ENCODE peak calls at places on chromosomes 16 and 17, in six cellular contexts. One of them, this sample, is unnamed.

GRCh38 chr17:53780320-53780719 is 42.4 kb upstream of the KIF2B start:
- DNase-seq in spleen: no peak
- DNase-seq in GM12878: no peak
- DNase-seq in sigmoid colon: no peak
- DNase-seq in A549: no peak
- DNase-seq in uterus: no peak
- DNase-seq in this sample: no peak

GRCh38 chr17:35871415-35871814 is 2.7 kb upstream of the HEATR9 start:
- DNase-seq in spleen: no peak
- DNase-seq in A549: no peak
- DNase-seq in uterus: no peak
- DNase-seq in sigmoid colon: no peak
- DNase-seq in GM12878: no peak
- DNase-seq in this sample: no peak

GRCh38 chr17:70298929-70299529 is 129.7 kb downstream of the KCNJ2 start:
- DNase-seq in sigmoid colon: no peak
- DNase-seq in GM12878: peak
- DNase-seq in A549: no peak
- DNase-seq in spleen: no peak
- DNase-seq in uterus: no peak
- DNase-seq in this sample: no peak

GRCh38 chr17:62819511-62820221 is 11.6 kb upstream of the MARCHF10 start:
- DNase-seq in uterus: peak
- DNase-seq in sigmoid colon: peak
- DNase-seq in A549: peak
- DNase-seq in GM12878: no peak
- DNase-seq in spleen: no peak
- DNase-seq in this sample: peak

GRCh38 chr17:49519781-49520180 is 24.7 kb downstream of the NGFR start:
- DNase-seq in A549: no peak
- DNase-seq in sigmoid colon: no peak
- DNase-seq in uterus: no peak
- DNase-seq in spleen: no peak
- DNase-seq in GM12878: no peak
- DNase-seq in this sample: no peak

GRCh38 chr17:58082341-58082869 is 814 bp upstream of the DYNLL2 start:
- DNase-seq in sigmoid colon: no peak
- DNase-seq in GM12878: no peak
- DNase-seq in A549: no peak
- DNase-seq in uterus: no peak
- DNase-seq in spleen: no peak
- DNase-seq in this sample: no peak

GRCh38 chr17:73532441-73532901 is 111.8 kb downstream of the SDK2 start:
- DNase-seq in A549: no peak
- DNase-seq in sigmoid colon: no peak
- DNase-seq in GM12878: no peak
- DNase-seq in spleen: no peak
- DNase-seq in uterus: no peak
- DNase-seq in this sample: no peak

GRCh38 chr16:71637398-71637797 is 11.4 kb downstream of the MARVELD3 start:
- DNase-seq in GM12878: no peak
- DNase-seq in sigmoid colon: no peak
- DNase-seq in spleen: no peak
- DNase-seq in A549: no peak
- DNase-seq in uterus: no peak
- DNase-seq in this sample: no peak

GRCh38 chr16:31072540-31073072 is 1.4 kb downstream of the ZNF668 start:
- DNase-seq in spleen: no peak
- DNase-seq in A549: peak
- DNase-seq in sigmoid colon: peak
- DNase-seq in uterus: no peak
- DNase-seq in GM12878: no peak
- DNase-seq in this sample: peak

GRCh38 chr17:50176559-50177471 is 11.0 kb downstream of the SGCA start:
- DNase-seq in spleen: no peak
- DNase-seq in uterus: no peak
- DNase-seq in GM12878: no peak
- DNase-seq in A549: peak
- DNase-seq in sigmoid colon: no peak
- DNase-seq in this sample: no peak

GRCh38 chr17:38703742-38704644 is 1.1 kb upstream of the MLLT6 start:
- DNase-seq in A549: no peak
- DNase-seq in GM12878: no peak
- DNase-seq in uterus: peak
- DNase-seq in sigmoid colon: peak
- DNase-seq in spleen: peak
- DNase-seq in this sample: peak

GRCh38 chr16:49617016-49617569 is 238.8 kb downstream of the ZNF423 start:
- DNase-seq in GM12878: no peak
- DNase-seq in uterus: peak
- DNase-seq in spleen: peak
- DNase-seq in sigmoid colon: peak
- DNase-seq in A549: no peak
- DNase-seq in this sample: no peak

GRCh38 chr17:58315281-58315711 is 13.3 kb downstream of the TSPOAP1 start:
- DNase-seq in uterus: peak
- DNase-seq in spleen: peak
- DNase-seq in A549: no peak
- DNase-seq in sigmoid colon: no peak
- DNase-seq in GM12878: no peak
- DNase-seq in this sample: no peak

GRCh38 chr17:5583426-5584382 is 605 bp downstream of the NLRP1 start:
- DNase-seq in spleen: peak
- DNase-seq in GM12878: no peak
- DNase-seq in A549: no peak
- DNase-seq in uterus: peak
- DNase-seq in sigmoid colon: no peak
- DNase-seq in this sample: no peak

GRCh38 chr17:83086197-83086880 is 6.9 kb downstream of the METRNL start:
- DNase-seq in uterus: no peak
- DNase-seq in GM12878: no peak
- DNase-seq in sigmoid colon: no peak
- DNase-seq in spleen: no peak
- DNase-seq in A549: no peak
- DNase-seq in this sample: no peak

GRCh38 chr17:55730808-55731207 is 8.1 kb upstream of the TMEM100 start:
- DNase-seq in sigmoid colon: peak
- DNase-seq in spleen: no peak
- DNase-seq in A549: no peak
- DNase-seq in uterus: no peak
- DNase-seq in GM12878: no peak
- DNase-seq in this sample: no peak
- TF ChIP-seq POLR2A in sigmoid colon: no peak
- TF ChIP-seq POLR2A in spleen: no peak
- TF ChIP-seq POLR2A in A549: no peak
- TF ChIP-seq POLR2A in uterus: no peak
- TF ChIP-seq POLR2A in GM12878: no peak
- TF ChIP-seq POLR2A in this sample: no peak

GRCh38 chr17:68290955-68291835 is at the start of the genes ARSG and SLC16A6:
- DNase-seq in GM12878: no peak
- DNase-seq in uterus: no peak
- DNase-seq in spleen: peak
- DNase-seq in sigmoid colon: no peak
- DNase-seq in A549: peak
- DNase-seq in this sample: peak
- TF ChIP-seq POLR2A in GM12878: no peak
- TF ChIP-seq POLR2A in uterus: no peak
- TF ChIP-seq POLR2A in spleen: no peak
- TF ChIP-seq POLR2A in sigmoid colon: no peak
- TF ChIP-seq POLR2A in A549: peak
- TF ChIP-seq POLR2A in this sample: no peak

DNA sequence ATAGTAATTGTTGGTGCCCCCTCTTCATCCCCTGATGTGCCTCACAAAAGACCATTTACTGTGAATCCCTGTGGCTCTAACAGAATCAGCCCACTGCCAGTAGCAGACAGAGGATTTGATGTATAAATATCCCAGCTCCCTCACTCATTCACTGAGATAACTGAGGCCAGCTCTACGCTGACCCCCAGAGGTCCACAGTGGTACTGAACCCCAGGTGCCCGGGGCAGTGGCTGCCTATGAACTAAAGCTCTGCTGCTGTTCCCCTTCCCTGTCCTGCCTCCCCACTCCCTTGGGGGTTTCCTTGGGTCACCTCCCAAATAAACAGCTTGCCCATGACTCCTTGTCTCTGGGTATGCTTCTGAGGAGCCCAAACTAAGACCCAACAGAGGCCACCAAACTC is 295.8 kb downstream of the FOXL1 start:
- DNase-seq in sigmoid colon: no peak
- DNase-seq in A549: no peak
- DNase-seq in spleen: no peak
- DNase-seq in GM12878: no peak
- DNase-seq in uterus: no peak
- DNase-seq in this sample: no peak
- TF ChIP-seq POLR2A in sigmoid colon: no peak
- TF ChIP-seq POLR2A in A549: no peak
- TF ChIP-seq POLR2A in spleen: no peak
- TF ChIP-seq POLR2A in GM12878: no peak
- TF ChIP-seq POLR2A in uterus: no peak
- TF ChIP-seq POLR2A in this sample: no peak

GRCh38 chr16:50953266-50953665 is 197.8 kb downstream of the SALL1 start:
- DNase-seq in spleen: no peak
- DNase-seq in uterus: no peak
- DNase-seq in sigmoid colon: no peak
- DNase-seq in GM12878: no peak
- DNase-seq in A549: no peak
- DNase-seq in this sample: no peak

GRCh38 chr16:50956637-50957036 is 194.4 kb downstream of the SALL1 start:
- DNase-seq in sigmoid colon: no peak
- DNase-seq in GM12878: no peak
- DNase-seq in A549: no peak
- DNase-seq in uterus: no peak
- DNase-seq in spleen: no peak
- DNase-seq in this sample: no peak

GRCh38 chr16:50954469-50954868 is 196.6 kb downstream of the SALL1 start:
- DNase-seq in sigmoid colon: no peak
- DNase-seq in spleen: no peak
- DNase-seq in uterus: no peak
- DNase-seq in GM12878: no peak
- DNase-seq in A549: no peak
- DNase-seq in this sample: no peak

GRCh38 chr16:50950955-50951354 is 200.1 kb downstream of the SALL1 start:
- DNase-seq in A549: no peak
- DNase-seq in spleen: no peak
- DNase-seq in sigmoid colon: no peak
- DNase-seq in GM12878: no peak
- DNase-seq in uterus: no peak
- DNase-seq in this sample: no peak

GRCh38 chr16:50955311-50955710 is 195.8 kb downstream of the SALL1 start:
- DNase-seq in uterus: no peak
- DNase-seq in A549: no peak
- DNase-seq in GM12878: no peak
- DNase-seq in spleen: no peak
- DNase-seq in sigmoid colon: no peak
- DNase-seq in this sample: no peak
- TF ChIP-seq POLR2A in uterus: no peak
- TF ChIP-seq POLR2A in A549: no peak
- TF ChIP-seq POLR2A in GM12878: no peak
- TF ChIP-seq POLR2A in spleen: no peak
- TF ChIP-seq POLR2A in sigmoid colon: no peak
- TF ChIP-seq POLR2A in this sample: no peak

GRCh38 chr16:2761886-2762583 is 9.6 kb downstream of the SRRM2 start:
- DNase-seq in spleen: peak
- DNase-seq in sigmoid colon: no peak
- DNase-seq in uterus: no peak
- DNase-seq in GM12878: no peak
- DNase-seq in A549: no peak
- DNase-seq in this sample: no peak
- TF ChIP-seq POLR2A in spleen: no peak
- TF ChIP-seq POLR2A in sigmoid colon: no peak
- TF ChIP-seq POLR2A in uterus: no peak
- TF ChIP-seq POLR2A in GM12878: peak
- TF ChIP-seq POLR2A in A549: no peak
- TF ChIP-seq POLR2A in this sample: no peak

DNA sequence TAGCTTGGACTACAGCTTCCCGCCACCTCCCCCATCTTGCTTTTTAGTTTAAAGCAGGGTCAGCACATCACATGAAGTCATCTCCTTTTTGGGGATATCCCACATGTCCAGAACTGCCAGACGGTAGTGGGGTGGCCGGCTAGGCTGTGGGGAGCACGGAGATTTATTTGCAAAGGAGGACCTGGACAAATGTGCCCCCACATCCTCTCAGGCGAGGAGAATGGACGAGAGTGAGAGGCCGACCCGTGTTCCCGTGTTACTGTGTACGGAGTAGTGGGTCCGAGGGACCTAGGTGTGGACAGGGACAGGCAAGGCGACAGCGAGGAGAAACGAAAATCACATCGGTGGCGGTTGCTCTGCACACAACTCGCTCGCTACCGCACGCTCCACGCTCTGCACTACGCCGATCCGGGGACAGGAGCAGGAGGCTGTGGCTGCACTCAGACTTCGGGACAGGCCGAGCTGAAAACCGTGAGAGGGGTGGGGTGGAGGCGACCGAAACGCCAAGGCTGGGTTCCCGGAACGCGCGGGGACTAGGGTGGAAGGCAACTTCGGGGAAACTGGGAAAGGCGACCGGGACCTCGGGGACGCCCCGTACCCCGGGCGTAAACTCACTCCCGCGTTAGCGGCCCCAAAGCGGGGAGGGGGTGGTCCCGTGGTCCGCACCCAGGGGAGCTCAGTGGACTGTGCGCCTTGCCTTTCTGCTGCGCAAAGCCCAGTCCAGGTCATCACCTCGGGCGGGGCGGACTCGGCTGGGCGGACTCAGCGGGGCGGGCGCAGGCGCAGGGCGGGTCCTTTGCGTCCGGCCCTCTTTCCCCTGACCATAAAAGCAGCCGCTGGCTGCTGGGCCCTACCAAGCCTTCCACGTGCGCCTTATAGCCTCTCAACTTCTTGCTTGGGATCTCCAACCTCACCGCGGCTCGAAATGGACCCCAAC is at the start of gene MT1A:
- DNase-seq in sigmoid colon: peak
- DNase-seq in A549: peak
- DNase-seq in uterus: peak
- DNase-seq in spleen: peak
- DNase-seq in GM12878: no peak
- DNase-seq in this sample: no peak
- TF ChIP-seq POLR2A in sigmoid colon: no peak
- TF ChIP-seq POLR2A in A549: peak
- TF ChIP-seq POLR2A in uterus: peak
- TF ChIP-seq POLR2A in spleen: no peak
- TF ChIP-seq POLR2A in GM12878: no peak
- TF ChIP-seq POLR2A in this sample: peak

GRCh38 chr17:15652960-15653359 is 31.2 kb downstream of the TRIM16 start:
- DNase-seq in GM12878: no peak
- DNase-seq in A549: no peak
- DNase-seq in sigmoid colon: no peak
- DNase-seq in spleen: no peak
- DNase-seq in uterus: no peak
- DNase-seq in this sample: no peak

GRCh38 chr17:15648384-15648783 is 28.9 kb upstream of the FBXW10B start:
- DNase-seq in A549: no peak
- DNase-seq in uterus: no peak
- DNase-seq in GM12878: no peak
- DNase-seq in spleen: no peak
- DNase-seq in sigmoid colon: no peak
- DNase-seq in this sample: no peak

GRCh38 chr17:15651001-15651582 is 31.6 kb upstream of the FBXW10B start:
- DNase-seq in spleen: no peak
- DNase-seq in sigmoid colon: peak
- DNase-seq in GM12878: no peak
- DNase-seq in A549: peak
- DNase-seq in uterus: no peak
- DNase-seq in this sample: no peak

GRCh38 chr17:15649861-15650391 is 30.4 kb upstream of the FBXW10B start:
- DNase-seq in sigmoid colon: peak
- DNase-seq in A549: peak
- DNase-seq in spleen: no peak
- DNase-seq in GM12878: no peak
- DNase-seq in uterus: peak
- DNase-seq in this sample: peak

GRCh38 chr17:15651583-15652110 is 32.1 kb upstream of the FBXW10B start:
- DNase-seq in GM12878: peak
- DNase-seq in uterus: peak
- DNase-seq in sigmoid colon: peak
- DNase-seq in A549: peak
- DNase-seq in spleen: peak
- DNase-seq in this sample: peak
- TF ChIP-seq POLR2A in GM12878: no peak
- TF ChIP-seq POLR2A in uterus: peak
- TF ChIP-seq POLR2A in sigmoid colon: no peak
- TF ChIP-seq POLR2A in A549: peak
- TF ChIP-seq POLR2A in spleen: no peak
- TF ChIP-seq POLR2A in this sample: peak

This sample was measured in Peyer's patch.